ENCODE peak calls at places on chromosome 13, in eight cellular contexts. One of them, this sample, is unnamed.

GRCh38 chr13:48068036-48068435 is 26.9 kb downstream of the MED4 start:
- DNase-seq in breast epithelium: no peak
- DNase-seq in mesendoderm: no peak
- DNase-seq in ovary: no peak
- DNase-seq in HFF-Myc: no peak
- DNase-seq in kidney epithelial cell: no peak
- DNase-seq in cardiac muscle cell: no peak
- DNase-seq in astrocyte of the spinal cord: no peak
- DNase-seq in this sample: no peak

GRCh38 chr13:111944171-111944583 is 122.8 kb upstream of the SOX1 start:
- DNase-seq in HFF-Myc: no peak
- DNase-seq in breast epithelium: no peak
- DNase-seq in cardiac muscle cell: no peak
- DNase-seq in mesendoderm: no peak
- DNase-seq in astrocyte of the spinal cord: no peak
- DNase-seq in kidney epithelial cell: no peak
- DNase-seq in ovary: no peak
- DNase-seq in this sample: no peak

GRCh38 chr13:79749985-79750551 is 269.1 kb downstream of the NDFIP2 start:
- DNase-seq in mesendoderm: peak; percentile 99
- DNase-seq in HFF-Myc: peak; percentile 85
- DNase-seq in astrocyte of the spinal cord: peak; percentile 96
- DNase-seq in breast epithelium: peak; percentile 74
- DNase-seq in ovary: peak; percentile 85
- DNase-seq in cardiac muscle cell: peak; percentile 66
- DNase-seq in kidney epithelial cell: peak; percentile 95
- DNase-seq in this sample: peak; percentile 98

GRCh38 chr13:61136515-61136914 is 279.1 kb downstream of the PCDH20 start:
- DNase-seq in breast epithelium: no peak
- DNase-seq in kidney epithelial cell: no peak
- DNase-seq in cardiac muscle cell: no peak
- DNase-seq in astrocyte of the spinal cord: no peak
- DNase-seq in HFF-Myc: no peak
- DNase-seq in mesendoderm: no peak
- DNase-seq in ovary: no peak
- DNase-seq in this sample: no peak

GRCh38 chr13:93226623-93227279 is at the start of gene GPC6:
- DNase-seq in astrocyte of the spinal cord: peak; percentile 96
- DNase-seq in kidney epithelial cell: peak; percentile 62
- DNase-seq in cardiac muscle cell: peak; percentile 89
- DNase-seq in breast epithelium: no peak
- DNase-seq in ovary: peak; percentile 40
- DNase-seq in HFF-Myc: peak; percentile 82
- DNase-seq in mesendoderm: peak; percentile 96
- DNase-seq in this sample: no peak

GRCh38 chr13:44045179-44045562 is 165.5 kb downstream of the LACC1 start:
- DNase-seq in HFF-Myc: no peak
- DNase-seq in ovary: no peak
- DNase-seq in kidney epithelial cell: no peak
- DNase-seq in mesendoderm: no peak
- DNase-seq in breast epithelium: no peak
- DNase-seq in cardiac muscle cell: no peak
- DNase-seq in astrocyte of the spinal cord: no peak
- DNase-seq in this sample: no peak

GRCh38 chr13:113804703-113805430 is 45.8 kb downstream of the TMEM255B start:
- DNase-seq in kidney epithelial cell: no peak
- DNase-seq in astrocyte of the spinal cord: no peak
- DNase-seq in cardiac muscle cell: no peak
- DNase-seq in HFF-Myc: no peak
- DNase-seq in ovary: no peak
- DNase-seq in breast epithelium: no peak
- DNase-seq in mesendoderm: no peak
- DNase-seq in this sample: no peak

GRCh38 chr13:92896842-92897241 is 329.8 kb upstream of the GPC6 start:
- DNase-seq in astrocyte of the spinal cord: peak; percentile 25
- DNase-seq in mesendoderm: peak; percentile 55
- DNase-seq in HFF-Myc: no peak
- DNase-seq in breast epithelium: no peak
- DNase-seq in ovary: no peak
- DNase-seq in kidney epithelial cell: no peak
- DNase-seq in cardiac muscle cell: peak; percentile 49
- DNase-seq in this sample: no peak

GRCh38 chr13:108082481-108082880 is 132.9 kb downstream of the LIG4 start:
- DNase-seq in ovary: no peak
- DNase-seq in astrocyte of the spinal cord: no peak
- DNase-seq in kidney epithelial cell: peak; percentile 10
- DNase-seq in breast epithelium: no peak
- DNase-seq in cardiac muscle cell: no peak
- DNase-seq in HFF-Myc: no peak
- DNase-seq in mesendoderm: no peak
- DNase-seq in this sample: no peak

GRCh38 chr13:89315287-89315686 is 1644.1 kb downstream of the SLITRK5 start:
- DNase-seq in ovary: no peak
- DNase-seq in HFF-Myc: no peak
- DNase-seq in cardiac muscle cell: no peak
- DNase-seq in astrocyte of the spinal cord: peak; percentile 2
- DNase-seq in breast epithelium: no peak
- DNase-seq in kidney epithelial cell: no peak
- DNase-seq in mesendoderm: no peak
- DNase-seq in this sample: no peak

DNA sequence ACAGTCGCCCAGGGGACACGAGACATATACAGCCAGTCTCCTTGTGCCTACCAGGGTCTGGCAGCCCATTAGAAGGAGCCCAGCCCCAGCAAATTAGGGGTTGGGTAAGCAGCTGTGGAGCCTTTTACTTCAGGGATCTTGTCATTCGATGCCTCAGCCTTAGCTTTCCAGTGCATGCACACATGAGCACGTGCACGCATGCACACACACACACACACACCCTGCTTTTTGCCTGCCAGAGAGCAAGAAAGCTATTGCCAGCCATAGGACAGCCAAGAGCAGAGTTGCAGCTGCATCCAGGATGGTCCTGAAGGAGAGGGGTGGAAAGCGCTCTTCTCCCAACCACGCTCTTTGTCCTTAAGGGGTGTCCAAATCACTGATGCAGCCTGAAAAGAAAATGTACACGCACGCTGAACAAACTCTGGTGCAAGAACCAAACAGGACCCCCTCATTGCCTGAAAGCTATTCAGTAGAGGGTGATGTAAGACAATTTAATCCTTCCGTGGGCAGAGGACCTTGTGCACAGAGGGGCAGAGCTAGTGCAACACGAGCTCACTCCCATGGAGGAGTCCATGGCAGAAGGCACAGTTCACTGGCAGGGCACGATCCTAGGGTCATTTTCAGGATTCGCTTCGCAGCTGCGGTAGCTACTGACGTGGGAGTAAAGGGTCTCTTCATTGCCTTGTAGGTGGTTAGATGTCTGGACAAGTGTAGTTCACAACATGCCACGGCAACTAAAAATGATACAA is 208.0 kb downstream of the FOXO1 start:
- DNase-seq in HFF-Myc: no peak
- DNase-seq in breast epithelium: no peak
- DNase-seq in cardiac muscle cell: no peak
- DNase-seq in kidney epithelial cell: no peak
- DNase-seq in mesendoderm: no peak
- DNase-seq in ovary: no peak
- DNase-seq in astrocyte of the spinal cord: no peak
- DNase-seq in this sample: no peak
- H3K4me3 ChIP-seq in HFF-Myc: no peak overlapping the region
- H3K4me3 ChIP-seq in breast epithelium: no peak overlapping the region
- H3K4me3 ChIP-seq in cardiac muscle cell: no peak overlapping the region
- H3K4me3 ChIP-seq in kidney epithelial cell: no peak overlapping the region
- H3K4me3 ChIP-seq in mesendoderm: no peak overlapping the region
- H3K4me3 ChIP-seq in ovary: no peak overlapping the region
- H3K4me3 ChIP-seq in astrocyte of the spinal cord: no peak overlapping the region
- H3K4me3 ChIP-seq in this sample: no peak overlapping the region

GRCh38 chr13:27657724-27658123 is 36.0 kb downstream of the POLR1D start:
- DNase-seq in mesendoderm: no peak
- DNase-seq in HFF-Myc: no peak
- DNase-seq in ovary: no peak
- DNase-seq in astrocyte of the spinal cord: no peak
- DNase-seq in kidney epithelial cell: no peak
- DNase-seq in breast epithelium: no peak
- DNase-seq in cardiac muscle cell: no peak
- DNase-seq in this sample: no peak

GRCh38 chr13:27659466-27659865 is 37.8 kb downstream of the POLR1D start:
- DNase-seq in HFF-Myc: no peak
- DNase-seq in cardiac muscle cell: peak; percentile 10
- DNase-seq in ovary: no peak
- DNase-seq in mesendoderm: no peak
- DNase-seq in astrocyte of the spinal cord: no peak
- DNase-seq in kidney epithelial cell: no peak
- DNase-seq in breast epithelium: no peak
- DNase-seq in this sample: no peak

GRCh38 chr13:27660511-27660910 is 38.8 kb downstream of the POLR1D start:
- DNase-seq in breast epithelium: no peak
- DNase-seq in HFF-Myc: no peak
- DNase-seq in mesendoderm: no peak
- DNase-seq in astrocyte of the spinal cord: no peak
- DNase-seq in kidney epithelial cell: no peak
- DNase-seq in ovary: no peak
- DNase-seq in cardiac muscle cell: no peak
- DNase-seq in this sample: no peak

GRCh38 chr13:27661017-27661416 is 39.3 kb downstream of the POLR1D start:
- DNase-seq in cardiac muscle cell: no peak
- DNase-seq in kidney epithelial cell: no peak
- DNase-seq in ovary: no peak
- DNase-seq in mesendoderm: no peak
- DNase-seq in breast epithelium: no peak
- DNase-seq in HFF-Myc: no peak
- DNase-seq in astrocyte of the spinal cord: no peak
- DNase-seq in this sample: no peak

DNA sequence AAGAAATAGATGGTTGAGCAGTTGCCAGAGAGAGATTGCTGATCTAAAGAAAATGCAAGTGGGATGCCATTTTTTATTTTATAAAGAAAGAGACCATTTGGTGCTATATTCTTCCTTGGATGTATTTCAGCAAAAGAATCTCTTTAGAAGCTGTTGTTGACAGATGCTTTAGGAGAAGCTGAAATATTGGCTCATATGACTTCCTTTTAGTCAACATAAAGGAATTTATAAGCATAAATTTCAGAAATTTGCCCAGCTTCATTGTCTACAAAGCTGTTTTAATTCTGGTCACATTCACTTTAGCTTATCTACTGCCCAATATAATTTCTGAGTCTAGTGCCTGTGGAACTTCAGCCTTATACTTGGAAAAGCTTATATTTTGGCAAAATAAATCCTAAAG is 36.9 kb downstream of the POLR1D start:
- DNase-seq in breast epithelium: no peak
- DNase-seq in mesendoderm: no peak
- DNase-seq in astrocyte of the spinal cord: peak; percentile 22
- DNase-seq in kidney epithelial cell: no peak
- DNase-seq in HFF-Myc: no peak
- DNase-seq in cardiac muscle cell: no peak
- DNase-seq in ovary: no peak
- DNase-seq in this sample: peak; percentile 33
- H3K4me3 ChIP-seq in breast epithelium: no peak overlapping the region
- H3K4me3 ChIP-seq in mesendoderm: no peak overlapping the region
- H3K4me3 ChIP-seq in astrocyte of the spinal cord: no peak overlapping the region
- H3K4me3 ChIP-seq in kidney epithelial cell: no peak overlapping the region
- H3K4me3 ChIP-seq in HFF-Myc: no peak overlapping the region
- H3K4me3 ChIP-seq in cardiac muscle cell: no peak overlapping the region
- H3K4me3 ChIP-seq in ovary: no peak overlapping the region
- H3K4me3 ChIP-seq in this sample: no peak overlapping the region

GRCh38 chr13:24162604-24163003 is 2.1 kb downstream of the SPATA13 start:
- DNase-seq in astrocyte of the spinal cord: no peak
- DNase-seq in ovary: no peak
- DNase-seq in breast epithelium: no peak
- DNase-seq in HFF-Myc: no peak
- DNase-seq in kidney epithelial cell: no peak
- DNase-seq in mesendoderm: no peak
- DNase-seq in cardiac muscle cell: no peak
- DNase-seq in this sample: no peak
- H3K4me3 ChIP-seq in astrocyte of the spinal cord: no peak overlapping the region
- H3K4me3 ChIP-seq in ovary: no peak overlapping the region
- H3K4me3 ChIP-seq in breast epithelium: no peak overlapping the region
- H3K4me3 ChIP-seq in HFF-Myc: peak overlapping the region; percentile 92
- H3K4me3 ChIP-seq in kidney epithelial cell: no peak overlapping the region
- H3K4me3 ChIP-seq in mesendoderm: no peak overlapping the region
- H3K4me3 ChIP-seq in cardiac muscle cell: no peak overlapping the region
- H3K4me3 ChIP-seq in this sample: no peak overlapping the region

GRCh38 chr13:98500963-98501421 is 75.9 kb downstream of the STK24 start:
- DNase-seq in mesendoderm: no peak
- DNase-seq in breast epithelium: no peak
- DNase-seq in astrocyte of the spinal cord: no peak
- DNase-seq in HFF-Myc: no peak
- DNase-seq in ovary: no peak
- DNase-seq in cardiac muscle cell: no peak
- DNase-seq in kidney epithelial cell: no peak
- DNase-seq in this sample: no peak

GRCh38 chr13:98504371-98504963 is 72.4 kb downstream of the STK24 start:
- DNase-seq in HFF-Myc: no peak
- DNase-seq in cardiac muscle cell: no peak
- DNase-seq in breast epithelium: no peak
- DNase-seq in ovary: no peak
- DNase-seq in astrocyte of the spinal cord: no peak
- DNase-seq in kidney epithelial cell: no peak
- DNase-seq in mesendoderm: no peak
- DNase-seq in this sample: no peak

GRCh38 chr13:98506343-98507059 is 70.4 kb downstream of the STK24 start:
- DNase-seq in cardiac muscle cell: no peak
- DNase-seq in breast epithelium: no peak
- DNase-seq in astrocyte of the spinal cord: no peak
- DNase-seq in ovary: no peak
- DNase-seq in kidney epithelial cell: no peak
- DNase-seq in HFF-Myc: no peak
- DNase-seq in mesendoderm: no peak
- DNase-seq in this sample: no peak

GRCh38 chr13:98504029-98504351 is 72.9 kb downstream of the STK24 start:
- DNase-seq in breast epithelium: no peak
- DNase-seq in HFF-Myc: no peak
- DNase-seq in astrocyte of the spinal cord: peak; percentile 38
- DNase-seq in kidney epithelial cell: no peak
- DNase-seq in cardiac muscle cell: no peak
- DNase-seq in mesendoderm: no peak
- DNase-seq in ovary: no peak
- DNase-seq in this sample: no peak

DNA sequence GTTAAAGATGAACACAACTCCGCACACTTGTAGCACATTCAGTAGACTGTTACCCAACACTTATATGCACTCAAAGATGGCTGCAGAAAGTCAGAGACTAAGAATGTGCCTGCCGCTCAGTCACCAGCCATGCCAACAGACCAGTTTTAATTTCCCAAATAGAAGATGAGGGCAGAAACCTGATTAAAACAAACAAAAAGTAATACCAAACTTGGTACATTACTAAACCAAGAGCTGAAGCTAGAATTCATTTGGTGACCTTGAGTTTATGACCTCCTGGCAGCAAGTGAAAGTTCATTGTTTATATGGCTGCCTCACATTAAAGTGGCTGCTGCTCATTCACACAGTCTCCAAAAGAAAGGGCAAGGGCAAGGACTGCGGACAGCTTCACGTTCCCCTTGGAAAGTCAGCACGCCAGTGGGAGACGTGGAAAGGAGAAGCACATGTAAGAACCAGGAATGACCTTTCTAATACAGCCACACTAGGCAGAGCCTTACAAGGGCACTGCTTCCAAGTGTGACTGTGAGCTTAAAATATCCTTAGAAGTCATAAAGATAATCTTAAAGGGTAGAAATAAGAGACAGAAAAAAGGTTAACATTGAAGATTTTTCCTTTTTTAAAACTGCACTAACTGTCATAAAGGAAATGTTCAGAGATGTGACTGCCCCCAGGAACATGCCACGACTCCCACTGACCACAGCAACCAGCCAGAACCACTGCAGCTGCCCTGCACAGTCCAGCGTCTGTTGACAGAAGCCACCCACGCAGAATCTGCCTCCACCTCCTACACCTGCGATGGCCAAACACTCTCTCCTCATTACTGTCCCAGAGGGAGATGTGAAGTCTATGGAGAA is 73.5 kb downstream of the STK24 start:
- DNase-seq in HFF-Myc: no peak
- DNase-seq in kidney epithelial cell: no peak
- DNase-seq in ovary: no peak
- DNase-seq in mesendoderm: no peak
- DNase-seq in cardiac muscle cell: no peak
- DNase-seq in astrocyte of the spinal cord: no peak
- DNase-seq in breast epithelium: no peak
- DNase-seq in this sample: no peak
- H3K4me3 ChIP-seq in HFF-Myc: no peak overlapping the region
- H3K4me3 ChIP-seq in kidney epithelial cell: no peak overlapping the region
- H3K4me3 ChIP-seq in ovary: no peak overlapping the region
- H3K4me3 ChIP-seq in mesendoderm: no peak overlapping the region
- H3K4me3 ChIP-seq in cardiac muscle cell: no peak overlapping the region
- H3K4me3 ChIP-seq in astrocyte of the spinal cord: no peak overlapping the region
- H3K4me3 ChIP-seq in breast epithelium: no peak overlapping the region
- H3K4me3 ChIP-seq in this sample: no peak overlapping the region